ENCODE peak calls at places on chromosomes 6 and 20, in six cellular contexts. J, Y, F, L, E and V are unnamed samples.

GRCh38 chr6:5499644-5500306 is 238.5 kb downstream of the FARS2 start:
- DNase-seq in J (no peak), Y (peak), F (no peak), L (no peak), E (no peak), V (peak)

GRCh38 chr20:23867152-23867776 is 12.3 kb downstream of the CST5 start:
- DNase-seq in J (no peak), Y (no peak), F (peak), L (no peak), E (no peak), V (no peak)

GRCh38 chr6:84074988-84075781 is 41.6 kb downstream of the MRAP2 start:
- DNase-seq in J (no peak), Y (peak), F (peak), L (no peak), E (no peak), V (no peak)

GRCh38 chr20:7375905-7376304 is 564.4 kb downstream of the HAO1 start:
- DNase-seq in J (no peak), Y (peak), F (no peak), L (no peak), E (no peak), V (peak)

GRCh38 chr6:119484598-119484997 is 135.0 kb upstream of the MAN1A1 start:
- DNase-seq in J (no peak), Y (peak), F (no peak), L (peak), E (no peak), V (peak)

GRCh38 chr6:156776470-156776840 is 723 bp upstream of the ARID1B start:
- DNase-seq in J (no peak), Y (peak), F (no peak), L (no peak), E (no peak), V (peak)

GRCh38 chr6:79410806-79411205 is 126.4 kb downstream of the LCA5 start:
- DNase-seq in J (peak), Y (no peak), F (no peak), L (no peak), E (no peak), V (no peak)

GRCh38 chr20:48025061-48025515 is 239.8 kb upstream of the SULF2 start:
- DNase-seq in J (no peak), Y (peak), F (peak), L (no peak), E (no peak), V (peak)

GRCh38 chr6:41771058-41771983 is 8.4 kb downstream of the FRS3 start:
- DNase-seq in J (no peak), Y (no peak), F (no peak), L (no peak), E (no peak), V (no peak)

GRCh38 chr20:64214113-64214512 is 41.4 kb upstream of the PCMTD2 start:
- DNase-seq in J (no peak), Y (no peak), F (no peak), L (no peak), E (no peak), V (no peak)

GRCh38 chr6:16486661-16487060 is 248.3 kb downstream of the GMPR start:
- DNase-seq in J (no peak), Y (no peak), F (no peak), L (no peak), E (no peak), V (no peak)

GRCh38 chr20:15619816-15620215 is 953.4 kb downstream of the KIF16B start:
- DNase-seq in J (no peak), Y (no peak), F (no peak), L (peak), E (no peak), V (no peak)

GRCh38 chr6:139821669-139822223 is 447.3 kb upstream of the CITED2 start:
- DNase-seq in J (no peak), Y (no peak), F (no peak), L (no peak), E (no peak), V (peak)

GRCh38 chr20:45456632-45457031 is 12.9 kb upstream of the WFDC2 start:
- DNase-seq in J (peak), Y (no peak), F (peak), L (peak), E (no peak), V (no peak)

GRCh38 chr20:51233345-51233744 is 210.4 kb upstream of the KCNG1 start:
- DNase-seq in J (no peak), Y (no peak), F (no peak), L (no peak), E (no peak), V (no peak)

GRCh38 chr20:14337400-14338171 is at the start of gene FLRT3:
- DNase-seq in J (peak), Y (peak), F (peak), L (peak), E (peak), V (peak)

GRCh38 chr6:2231438-2231837 is 14.0 kb downstream of the GMDS start:
- DNase-seq in J (no peak), Y (peak), F (no peak), L (no peak), E (no peak), V (no peak)

GRCh38 chr6:37624606-37625574 is 72.8 kb downstream of the MDGA1 start:
- DNase-seq in J (no peak), Y (no peak), F (no peak), L (no peak), E (no peak), V (no peak)

GRCh38 chr20:4883051-4883450 is 118.3 kb downstream of the SLC23A2 start:
- DNase-seq in J (no peak), Y (no peak), F (no peak), L (no peak), E (no peak), V (no peak)

GRCh38 chr6:108561742-108562502 is 1.2 kb downstream of the FOXO3 start:
- DNase-seq in J (peak), Y (peak), F (peak), L (no peak), E (no peak), V (peak)

GRCh38 chr6:117810269-117810668 is 96.8 kb upstream of the SLC35F1 start:
- DNase-seq in J (no peak), Y (no peak), F (no peak), L (no peak), E (no peak), V (no peak)

GRCh38 chr20:58630063-58630462 is 21.0 kb upstream of the STX16 start:
- DNase-seq in J (no peak), Y (peak), F (no peak), L (no peak), E (no peak), V (peak)

GRCh38 chr6:40535105-40535783 is 51.9 kb downstream of the LRFN2 start:
- DNase-seq in J (no peak), Y (no peak), F (no peak), L (no peak), E (no peak), V (no peak)

GRCh38 chr6:133341607-133342158 is 100.5 kb downstream of the EYA4 start:
- DNase-seq in J (no peak), Y (peak), F (no peak), L (no peak), E (no peak), V (peak)

GRCh38 chr6:31547727-31548422 is 467 bp downstream of the NFKBIL1 start:
- DNase-seq in J (no peak), Y (no peak), F (no peak), L (no peak), E (no peak), V (no peak)
- H3K14ac ChIP-seq in J (peak), Y (peak), F (no peak), L (peak), E (no peak), V (no peak)

DNA sequence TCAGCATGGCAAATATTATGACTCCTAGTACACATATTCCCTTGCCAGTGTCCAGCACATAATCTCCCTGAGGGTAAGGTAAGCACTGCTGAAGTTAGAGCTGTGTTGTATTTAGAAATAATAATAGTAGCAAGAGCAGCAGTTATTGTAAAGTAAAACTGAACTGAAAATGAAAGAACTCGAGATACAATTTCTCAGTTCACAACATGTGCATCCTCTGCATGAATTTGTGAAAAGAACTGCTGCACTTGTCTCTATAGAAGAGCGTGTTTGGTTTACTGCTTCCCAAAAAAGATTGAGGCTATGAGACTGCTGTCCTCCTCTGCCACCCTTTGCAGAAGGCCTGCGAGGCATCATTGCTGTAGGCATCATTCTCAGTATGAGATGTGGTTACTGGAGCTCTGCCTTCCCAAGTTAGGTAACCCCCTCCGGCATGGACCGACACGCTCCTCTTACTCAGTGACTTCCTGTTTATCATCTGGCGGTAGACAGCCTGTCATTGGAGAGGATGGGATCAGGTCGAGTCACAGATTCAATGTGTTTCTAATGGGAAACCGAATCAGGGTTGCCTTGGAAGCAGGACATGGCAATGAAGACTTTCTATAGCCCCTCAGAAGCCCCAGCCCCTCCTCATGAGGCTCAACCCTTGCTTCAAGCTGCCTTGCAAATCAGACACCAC is 48.1 kb downstream of the SLC24A3 start:
- DNase-seq in J (no peak), Y (no peak), F (no peak), L (peak), E (no peak), V (peak)
- H3K23ac ChIP-seq in J (no peak), Y (no peak), F (no peak), L (no peak), E (no peak), V (no peak)

GRCh38 chr6:43629505-43630300 is 639 bp upstream of the GTPBP2 start:
- DNase-seq in J (peak), Y (peak), F (peak), L (peak), E (peak), V (peak)
- H2AK5ac ChIP-seq in J (peak), Y (peak), F (no peak), L (peak), E (peak), V (peak)

DNA sequence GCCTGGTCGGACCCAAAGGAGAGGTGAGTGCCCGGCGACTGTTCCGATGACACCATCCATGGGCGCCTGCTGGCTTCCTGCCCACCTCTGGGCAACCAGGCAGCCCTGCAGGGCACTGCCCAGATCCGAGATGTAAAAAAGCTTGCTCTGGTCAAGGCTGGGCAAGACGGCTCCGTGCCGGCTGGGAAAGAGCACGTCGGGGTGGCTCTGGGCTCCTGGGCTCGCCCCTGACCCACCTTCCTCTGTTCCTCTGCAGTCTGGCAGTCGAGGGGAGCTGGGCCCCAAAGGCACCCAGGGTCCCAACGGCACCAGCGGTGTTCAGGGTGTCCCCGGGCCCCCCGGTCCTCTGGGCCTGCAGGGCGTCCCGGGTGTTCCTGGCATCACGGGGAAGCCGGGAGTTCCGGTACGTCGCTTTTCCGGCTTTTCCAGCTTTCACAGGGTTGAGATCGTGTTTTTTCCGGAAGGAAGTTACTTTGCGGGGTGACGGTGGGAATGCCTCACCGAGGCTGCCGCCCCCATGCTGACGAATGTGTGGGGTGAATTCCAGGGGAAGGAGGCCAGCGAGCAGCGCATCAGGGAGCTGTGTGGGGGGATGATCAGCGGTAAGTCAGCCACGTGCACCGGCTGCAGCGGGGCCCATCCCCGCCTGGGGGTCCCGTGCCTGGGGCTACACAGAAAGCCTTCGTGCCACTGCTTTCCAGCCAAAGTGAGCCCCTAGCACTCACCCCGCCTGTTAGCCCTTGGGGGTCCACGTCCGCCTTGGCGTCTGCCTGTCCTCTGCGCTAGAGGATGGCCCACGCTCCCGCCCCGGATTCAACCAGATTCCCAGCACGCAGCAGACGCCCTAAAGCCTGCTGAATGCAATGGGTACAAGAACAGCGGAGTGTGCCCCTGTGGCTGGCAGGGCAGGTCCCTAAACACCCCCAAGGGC is 19.3 kb downstream of the COL9A3 start:
- DNase-seq in J (no peak), Y (peak), F (no peak), L (no peak), E (no peak), V (no peak)
- H3K14ac ChIP-seq in J (no peak), Y (no peak), F (no peak), L (no peak), E (no peak), V (no peak)

DNA sequence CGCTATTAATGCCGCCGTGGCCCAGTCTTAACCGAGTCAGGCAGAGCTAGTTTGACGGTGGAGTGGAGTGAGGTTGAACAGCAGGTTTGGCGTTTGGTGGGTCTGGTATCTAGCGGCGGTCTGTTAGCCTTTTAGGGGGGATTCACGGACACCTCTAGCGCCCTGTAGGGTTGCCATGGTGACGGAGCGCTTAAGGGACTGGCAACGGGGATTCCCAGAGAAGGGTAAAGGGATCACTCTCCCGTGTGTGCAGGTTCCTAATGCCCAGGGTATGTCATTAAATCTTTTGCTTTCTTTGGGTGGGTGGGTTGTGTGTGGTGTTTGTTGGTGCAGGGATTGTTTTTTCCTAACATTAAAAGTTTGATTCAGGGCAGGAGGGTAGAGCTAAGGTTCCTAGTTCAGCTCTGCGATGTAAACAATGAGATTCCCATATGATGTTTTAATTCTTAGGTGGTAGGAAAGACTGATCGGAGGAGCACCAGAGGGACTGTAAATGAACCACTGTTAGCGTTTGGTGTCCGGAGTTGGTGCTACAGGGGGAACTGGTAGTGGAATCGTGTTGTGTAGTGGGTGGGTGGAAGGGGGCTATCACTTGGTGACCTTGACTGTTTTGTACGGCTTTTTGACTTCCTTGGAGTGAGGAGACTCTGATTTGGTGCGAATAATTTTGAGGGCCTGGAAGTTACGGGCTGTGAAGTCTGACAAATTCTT is 4.9 kb downstream of the BRD2 start:
- DNase-seq in J (peak), Y (peak), F (no peak), L (no peak), E (no peak), V (peak)
- H3K23ac ChIP-seq in J (peak), Y (peak), F (no peak), L (no peak), E (no peak), V (peak)